ENCODE peak calls at places on chromosomes 12 and 14, in eight cellular contexts. B is fibroblast of lung, Q is heart right ventricle, R is astrocyte of the spinal cord, K is bronchial epithelial cell, X is body of pancreas, O is Peyer's patch, G is neural progenitor cell. Y is an unnamed sample.

GRCh38 chr14:37597538-37598084 is 2.2 kb downstream of the TTC6 start:
- DNase-seq in B (no peak), Q (no peak), R (no peak), K (peak; percentile 59), X (no peak), O (no peak), G (peak; percentile 81), Y (no peak)

GRCh38 chr12:121096199-121096798 is 36.4 kb upstream of the P2RX7 start:
- DNase-seq in B (no peak), Q (no peak), R (no peak), K (no peak), X (no peak), O (no peak), G (no peak), Y (no peak)

GRCh38 chr12:125183187-125184067 is 118.2 kb downstream of the AACS start:
- DNase-seq in B (peak; percentile 63), Q (peak; percentile 67), R (peak; percentile 77), K (peak; percentile 48), X (peak; percentile 82), O (peak; percentile 65), G (peak; percentile 91), Y (peak; percentile 44)

GRCh38 chr12:85740190-85740589 is 96.0 kb downstream of the RASSF9 start:
- DNase-seq in B (peak; percentile 6), Q (no peak), R (no peak), K (no peak), X (no peak), O (no peak), G (no peak), Y (no peak)

GRCh38 chr12:55847603-55848329 is 5.0 kb upstream of the MMP19 start:
- DNase-seq in B (peak; percentile 100), Q (peak; percentile 92), R (peak; percentile 99), K (peak; percentile 95), X (peak; percentile 63), O (peak; percentile 48), G (no peak), Y (peak; percentile 98)

GRCh38 chr12:47302111-47302597 is 222.4 kb upstream of the AMIGO2 start:
- DNase-seq in B (no peak), Q (no peak), R (no peak), K (no peak), X (no peak), O (no peak), G (no peak), Y (no peak)

GRCh38 chr12:7271904-7272303 is 32.0 kb upstream of the ACSM4 start:
- DNase-seq in B (no peak), Q (no peak), R (no peak), K (no peak), X (no peak), O (no peak), G (no peak), Y (no peak)

GRCh38 chr12:94694732-94695131 is 44.4 kb upstream of the TMCC3 start:
- DNase-seq in B (no peak), Q (no peak), R (no peak), K (no peak), X (no peak), O (no peak), G (no peak), Y (no peak)

GRCh38 chr12:116598341-116599284 is 39.4 kb downstream of the MAP1LC3B2 start:
- DNase-seq in B (peak; percentile 17), Q (no peak), R (no peak), K (no peak), X (peak; percentile 23), O (no peak), G (no peak), Y (no peak)

GRCh38 chr14:70018713-70019201 is 139.5 kb downstream of the SMOC1 start:
- DNase-seq in B (peak; percentile 74), Q (no peak), R (peak; percentile 83), K (no peak), X (no peak), O (peak; percentile 18), G (no peak), Y (no peak)

GRCh38 chr12:47219243-47219642 is 139.5 kb upstream of the AMIGO2 start:
- DNase-seq in B (peak; percentile 30), Q (no peak), R (peak; percentile 68), K (peak; percentile 69), X (peak; percentile 30), O (no peak), G (no peak), Y (no peak)

GRCh38 chr12:178715-179109 is 35.2 kb downstream of the SLC6A12 start:
- DNase-seq in B (no peak), Q (no peak), R (no peak), K (no peak), X (no peak), O (no peak), G (no peak), Y (no peak)

GRCh38 chr12:70719672-70720420 is 82.6 kb upstream of the PTPRB start:
- DNase-seq in B (peak; percentile 45), Q (peak; percentile 42), R (peak; percentile 62), K (peak; percentile 6), X (peak; percentile 33), O (no peak), G (peak; percentile 80), Y (peak; percentile 7)

GRCh38 chr12:85877459-85877858 is 3.4 kb downstream of the NTS start:
- DNase-seq in B (no peak), Q (no peak), R (no peak), K (no peak), X (no peak), O (no peak), G (no peak), Y (no peak)

GRCh38 chr14:91415794-91416743 is 1.6 kb downstream of the CCDC88C start:
- DNase-seq in B (no peak), Q (no peak), R (no peak), K (peak; percentile 88), X (peak; percentile 26), O (peak; percentile 86), G (no peak), Y (no peak)

GRCh38 chr14:93150227-93151206 is 34.2 kb downstream of the MOAP1 start:
- DNase-seq in B (no peak), Q (no peak), R (no peak), K (peak; percentile 95), X (peak; percentile 68), O (no peak), G (peak; percentile 64), Y (no peak)

GRCh38 chr12:30753233-30753632 is 1.5 kb downstream of the CAPRIN2 start:
- DNase-seq in B (peak; percentile 46), Q (no peak), R (peak; percentile 53), K (peak; percentile 29), X (no peak), O (no peak), G (peak; percentile 60), Y (no peak)
- H3K4me3 ChIP-seq in B (peak overlapping the region; percentile 94), Q (peak overlapping the region; percentile 84), R (peak overlapping the region; percentile 77), K (peak overlapping the region; percentile 81), X (no peak overlapping the region), O (no peak overlapping the region), G (peak overlapping the region; percentile 80), Y (peak overlapping the region; percentile 77)

GRCh38 chr14:34766611-34767010 is 52.2 kb upstream of the CFL2 start:
- DNase-seq in B (peak; percentile 16), Q (no peak), R (peak; percentile 28), K (no peak), X (no peak), O (no peak), G (no peak), Y (no peak)

GRCh38 chr14:34770901-34771300 is 56.5 kb upstream of the CFL2 start:
- DNase-seq in B (no peak), Q (no peak), R (no peak), K (no peak), X (no peak), O (no peak), G (no peak), Y (no peak)

DNA sequence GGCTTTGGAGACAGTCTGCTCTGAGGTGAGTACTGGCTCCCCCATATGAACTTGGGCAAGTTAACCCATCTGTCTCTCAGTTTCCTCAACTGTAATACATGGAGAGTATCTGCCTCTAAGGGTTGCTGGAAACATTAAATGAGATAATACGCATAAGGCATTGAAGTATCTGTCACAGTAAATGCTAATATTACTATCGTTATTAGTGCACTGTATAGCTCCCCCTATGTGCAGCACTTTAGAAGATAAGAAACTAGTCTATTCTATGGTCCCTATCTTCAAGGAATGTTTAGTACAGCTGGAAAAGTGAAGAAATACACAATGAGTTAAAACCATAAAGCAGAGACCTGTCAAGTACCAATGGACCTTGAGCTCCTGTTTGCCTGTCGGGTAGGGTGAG is 51.7 kb upstream of the CFL2 start:
- DNase-seq in B (peak; percentile 6), Q (no peak), R (no peak), K (peak; percentile 3), X (no peak), O (no peak), G (no peak), Y (no peak)
- TF ChIP-seq CTCF in B (no peak), Q (no peak), R (peak; percentile 17), K (no peak), X (no peak), O (no peak), G (peak; percentile 46), Y (no peak)

GRCh38 chr12:67422081-67422480 is 152.9 kb downstream of the CAND1 start:
- DNase-seq in B (no peak), Q (no peak), R (no peak), K (no peak), X (no peak), O (no peak), G (no peak), Y (no peak)

GRCh38 chr12:67415473-67415872 is 146.3 kb downstream of the CAND1 start:
- DNase-seq in B (peak; percentile 55), Q (peak; percentile 33), R (peak; percentile 52), K (peak; percentile 33), X (no peak), O (no peak), G (peak; percentile 65), Y (no peak)

GRCh38 chr12:67420506-67420905 is 151.3 kb downstream of the CAND1 start:
- DNase-seq in B (no peak), Q (no peak), R (no peak), K (no peak), X (peak; percentile 25), O (no peak), G (no peak), Y (no peak)

GRCh38 chr12:67424784-67425183 is 155.6 kb downstream of the CAND1 start:
- DNase-seq in B (no peak), Q (no peak), R (no peak), K (no peak), X (no peak), O (no peak), G (no peak), Y (no peak)

GRCh38 chr12:67419810-67420209 is 150.7 kb downstream of the CAND1 start:
- DNase-seq in B (no peak), Q (no peak), R (no peak), K (no peak), X (no peak), O (no peak), G (peak; percentile 23), Y (no peak)
- H3K4me3 ChIP-seq in B (no peak overlapping the region), Q (no peak overlapping the region), R (no peak overlapping the region), K (no peak overlapping the region), X (no peak overlapping the region), O (no peak overlapping the region), G (no peak overlapping the region), Y (no peak overlapping the region)

DNA sequence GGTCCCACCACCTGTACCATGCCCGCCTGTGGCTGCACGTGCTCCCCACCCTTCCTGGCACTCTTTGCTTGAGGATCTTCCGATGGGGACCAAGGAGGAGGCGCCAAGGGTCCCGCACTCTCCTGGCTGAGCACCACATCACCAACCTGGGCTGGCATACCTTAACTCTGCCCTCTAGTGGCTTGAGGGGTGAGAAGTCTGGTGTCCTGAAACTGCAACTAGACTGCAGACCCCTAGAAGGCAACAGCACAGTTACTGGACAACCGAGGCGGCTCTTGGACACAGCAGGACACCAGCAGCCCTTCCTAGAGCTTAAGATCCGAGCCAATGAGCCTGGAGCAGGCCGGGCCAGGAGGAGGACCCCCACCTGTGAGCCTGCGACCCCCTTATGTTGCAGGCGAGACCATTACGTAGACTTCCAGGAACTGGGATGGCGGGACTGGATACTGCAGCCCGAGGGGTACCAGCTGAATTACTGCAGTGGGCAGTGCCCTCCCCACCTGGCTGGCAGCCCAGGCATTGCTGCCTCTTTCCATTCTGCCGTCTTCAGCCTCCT is 1.1 kb downstream of the INHBE start:
- DNase-seq in B (peak; percentile 37), Q (no peak), R (peak; percentile 41), K (peak; percentile 41), X (peak; percentile 52), O (peak; percentile 56), G (peak; percentile 84), Y (no peak)
- TF ChIP-seq CTCF in B (peak; percentile 35), Q (peak; percentile 58), R (peak; percentile 70), K (peak; percentile 87), X (peak; percentile 49), O (peak; percentile 61), G (peak; percentile 74), Y (peak; percentile 76)

Y was measured in AG04449.